ENCODE peak calls at places on chromosomes 6 and 20, in four cellular contexts. T is DND-41; I is cardiac muscle cell; B is naive thymus-derived CD4-positive, alpha-beta T cell. V is an unnamed sample. For H3K4me1, the result is how much of the 10 kb centered on the place peaks cover.

GRCh38 chr6:136408205-136408604 is 118.6 kb upstream of the BCLAF1 start:
- DNase-seq in I (peak), T (no peak), B (no peak), V (no peak)

GRCh38 chr6:10375391-10375969 is 39.4 kb downstream of the TFAP2A start:
- DNase-seq in B (no peak), I (no peak), T (no peak), V (no peak)

GRCh38 chr6:20620043-20620442 is 85.8 kb downstream of the CDKAL1 start:
- DNase-seq in I (peak), T (no peak), B (no peak), V (no peak)

GRCh38 chr6:80022803-80023202 is 18.4 kb downstream of the TTK start:
- DNase-seq in B (no peak), I (peak), T (no peak), V (no peak)

GRCh38 chr20:44014807-44015732 is 100.4 kb downstream of the TOX2 start:
- DNase-seq in B (no peak), T (no peak), I (peak), V (no peak)

GRCh38 chr6:112311950-112312547 is 35.1 kb upstream of the RFPL4B start:
- DNase-seq in I (peak), T (no peak), B (peak), V (no peak)

GRCh38 chr20:3785240-3786125 is 1.1 kb downstream of the CENPB start:
- DNase-seq in B (no peak), T (no peak), I (no peak), V (no peak)

GRCh38 chr6:3162067-3162497 is 4.7 kb upstream of the TUBB2A start:
- DNase-seq in I (peak), T (no peak), B (no peak), V (no peak)

GRCh38 chr6:39882567-39882953 is 51.7 kb downstream of the MOCS1 start:
- DNase-seq in T (no peak), B (no peak), I (peak), V (no peak)

GRCh38 chr6:42276008-42276890 is 58.6 kb upstream of the MRPS10 start:
- DNase-seq in T (no peak), B (no peak), I (peak), V (no peak)

GRCh38 chr6:40996591-40997247 is 42.3 kb downstream of the UNC5CL start:
- DNase-seq in B (no peak), I (peak), T (no peak), V (no peak)

GRCh38 chr20:16313917-16314316 is 259.3 kb downstream of the KIF16B start:
- DNase-seq in B (no peak), I (no peak), T (no peak), V (no peak)

GRCh38 chr6:13425971-13426931 is 61.1 kb downstream of the GFOD1 start:
- DNase-seq in I (peak), B (no peak), T (no peak), V (no peak)

GRCh38 chr6:3456794-3457709 is at the start of gene SLC22A23:
- DNase-seq in T (peak), I (peak), B (peak), V (peak)

GRCh38 chr20:54475334-54476287 is at the start of gene DOK5:
- DNase-seq in T (no peak), I (peak), B (no peak), V (no peak)

GRCh38 chr20:63351811-63352591 is 9.1 kb downstream of the CHRNA4 start:
- DNase-seq in T (no peak), I (no peak), B (no peak), V (no peak)

GRCh38 chr20:44153636-44154043 is 33.3 kb downstream of the JPH2 start:
- DNase-seq in B (peak), T (no peak), I (peak), V (peak)

GRCh38 chr6:63649847-63650265 is 14.3 kb downstream of the PHF3 start:
- DNase-seq in T (no peak), B (no peak), I (no peak), V (no peak)

GRCh38 chr6:131430531-131430930 is 142.5 kb upstream of the ARG1 start:
- DNase-seq in T (no peak), B (no peak), I (no peak), V (no peak)

GRCh38 chr6:130900913-130901312 is 73.7 kb downstream of the SMLR1 start:
- DNase-seq in T (no peak), B (no peak), I (peak), V (no peak)

GRCh38 chr20:407953-408842 is at the start of gene RBCK1:
- DNase-seq in I (peak), B (peak), T (peak), V (peak)

GRCh38 chr20:58722379-58722778 is 29.8 kb downstream of the NPEPL1 start:
- DNase-seq in B (no peak), I (no peak), T (no peak), V (no peak)

GRCh38 chr6:126788961-126789365 is 329.5 kb upstream of the RSPO3 start:
- DNase-seq in B (no peak), I (no peak), T (no peak), V (no peak)

GRCh38 chr6:56913276-56914138 is 41.4 kb upstream of the BEND6 start:
- DNase-seq in B (no peak), I (peak), T (no peak), V (no peak)

GRCh38 chr20:62321521-62321948 is 18.7 kb downstream of the ADRM1 start:
- DNase-seq in T (no peak), B (no peak), I (no peak), V (no peak)

GRCh38 chr20:44650777-44651493 is 564 bp downstream of the ADA start:
- DNase-seq in I (peak), B (no peak), T (peak), V (no peak)

GRCh38 chr6:25027221-25027916 is 91.6 kb upstream of the RIPOR2 start:
- DNase-seq in I (no peak), B (peak), T (peak), V (peak)

GRCh38 chr6:3265671-3266070 is 6.9 kb downstream of the PSMG4 start:
- DNase-seq in T (no peak), B (no peak), I (no peak), V (no peak)

GRCh38 chr6:107657755-107658461 is 166.2 kb downstream of the SCML4 start:
- DNase-seq in T (peak), I (peak), B (peak), V (peak)

GRCh38 chr6:16681260-16681873 is 79.9 kb downstream of the ATXN1 start:
- DNase-seq in B (no peak), T (no peak), I (peak), V (no peak)

GRCh38 chr6:2221724-2222274 is 23.6 kb downstream of the GMDS start:
- DNase-seq in B (no peak), I (no peak), T (no peak), V (no peak)

GRCh38 chr6:50264995-50265571 is 215.4 kb upstream of the DEFB112 start:
- DNase-seq in B (no peak), T (no peak), I (no peak), V (no peak)

GRCh38 chr6:51021171-51021570 is 202.5 kb downstream of the TFAP2B start:
- DNase-seq in I (no peak), B (no peak), T (no peak), V (no peak)

GRCh38 chr20:17680836-17681740 is 954 bp downstream of the RRBP1 start:
- DNase-seq in B (peak), I (peak), T (peak), V (peak)

GRCh38 chr20:49385471-49385870 is 97.0 kb downstream of the KCNB1 start:
- DNase-seq in T (peak), B (no peak), I (peak), V (no peak)

GRCh38 chr6:100761841-100762240 is 119.3 kb downstream of the ASCC3 start:
- DNase-seq in B (no peak), I (no peak), T (no peak), V (no peak)

GRCh38 chr6:168238159-168238887 is 81.3 kb downstream of the DACT2 start:
- DNase-seq in T (no peak), I (peak), B (no peak), V (no peak)

GRCh38 chr6:168181776-168182765 is 103.1 kb upstream of the FRMD1 start:
- DNase-seq in T (no peak), I (no peak), B (no peak), V (no peak)

GRCh38 chr6:55014321-55015088 is 159.8 kb upstream of the HCRTR2 start:
- DNase-seq in I (no peak), T (no peak), B (no peak), V (no peak)

GRCh38 chr6:11975353-11975977 is 36.6 kb upstream of the HIVEP1 start:
- DNase-seq in T (no peak), B (no peak), I (no peak), V (peak)

GRCh38 chr20:50837532-50838321 is 42.9 kb downstream of the BCAS4 start:
- DNase-seq in B (no peak), I (peak), T (no peak), V (no peak)

GRCh38 chr20:50838707-50839385 is 44.0 kb downstream of the BCAS4 start:
- DNase-seq in T (no peak), I (no peak), B (no peak), V (no peak)

GRCh38 chr20:50842821-50843220 is 48.0 kb downstream of the BCAS4 start:
- DNase-seq in T (no peak), B (no peak), I (no peak), V (no peak)

GRCh38 chr20:50834599-50835005 is 39.7 kb downstream of the BCAS4 start:
- DNase-seq in B (no peak), I (peak), T (no peak), V (no peak)

DNA sequence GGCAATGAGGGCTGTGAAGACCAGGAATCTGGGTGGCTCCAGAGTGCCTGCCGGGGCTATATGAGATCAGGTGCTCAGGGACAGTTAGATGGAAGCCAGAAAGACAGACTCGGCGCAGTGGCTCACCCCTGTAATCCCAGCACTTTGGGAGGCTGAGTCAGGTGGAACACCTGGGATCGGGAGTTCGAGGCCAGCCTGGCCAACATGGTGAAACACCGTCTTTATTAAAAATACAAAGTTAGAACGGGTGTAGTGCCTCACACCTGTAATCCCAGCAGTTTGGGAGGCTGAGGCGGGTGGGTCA is 43.4 kb downstream of the BCAS4 start:
- DNase-seq in B (no peak), T (no peak), I (no peak), V (no peak)
- H3K27ac ChIP-seq in B (no peak), T (no peak), I (no peak), V (no peak)

GRCh38 chr6:414447-414846 is 22.9 kb downstream of the IRF4 start:
- DNase-seq in T (no peak), I (no peak), B (no peak), V (no peak)

GRCh38 chr6:409370-409972 is 17.9 kb downstream of the IRF4 start:
- DNase-seq in I (no peak), B (no peak), T (no peak), V (no peak)

GRCh38 chr6:410555-411395 is 19.2 kb downstream of the IRF4 start:
- DNase-seq in B (no peak), I (no peak), T (no peak), V (no peak)

GRCh38 chr6:412146-412886 is 20.8 kb downstream of the IRF4 start:
- DNase-seq in I (no peak), B (no peak), T (no peak), V (no peak)

DNA sequence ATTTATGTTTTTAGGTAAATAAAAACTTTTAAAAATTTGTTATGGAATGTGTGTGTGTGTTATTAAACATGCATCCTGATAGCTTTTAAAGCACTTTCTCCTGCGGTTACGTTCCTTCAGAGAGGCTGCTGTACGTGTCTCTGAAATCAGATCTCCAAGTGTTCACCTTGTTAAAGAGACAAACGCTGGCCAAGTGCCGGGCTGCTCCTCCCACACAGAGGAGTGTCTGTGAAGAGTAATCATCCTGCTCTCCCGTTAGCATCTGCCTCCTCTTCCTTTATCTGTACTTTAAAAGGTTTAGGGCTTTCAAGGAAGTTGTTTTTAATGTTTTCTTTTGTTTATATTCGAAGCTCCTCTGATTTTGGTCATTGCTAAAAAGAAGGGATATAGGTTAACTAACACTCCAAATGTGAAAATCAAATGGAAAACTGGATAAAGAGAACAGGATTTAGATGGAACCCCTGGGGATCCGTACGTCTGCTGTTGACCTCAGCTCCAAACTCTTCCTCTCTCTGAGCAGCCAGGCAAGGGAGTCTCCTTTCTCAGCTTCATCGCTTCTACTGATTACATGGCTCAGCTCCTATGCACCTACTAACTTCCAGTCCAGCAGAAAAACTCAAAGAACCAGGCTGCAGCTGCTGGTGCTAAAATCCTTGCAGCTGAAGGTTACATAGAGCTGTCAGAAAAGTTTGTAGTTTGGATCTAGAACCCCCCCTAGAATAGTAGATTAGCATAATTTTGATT is 20.0 kb downstream of the IRF4 start:
- DNase-seq in B (no peak), T (no peak), I (no peak), V (no peak)
- H3K4me1 ChIP-seq in B (under half), T (under half), I (under half), V (under half)

DNA sequence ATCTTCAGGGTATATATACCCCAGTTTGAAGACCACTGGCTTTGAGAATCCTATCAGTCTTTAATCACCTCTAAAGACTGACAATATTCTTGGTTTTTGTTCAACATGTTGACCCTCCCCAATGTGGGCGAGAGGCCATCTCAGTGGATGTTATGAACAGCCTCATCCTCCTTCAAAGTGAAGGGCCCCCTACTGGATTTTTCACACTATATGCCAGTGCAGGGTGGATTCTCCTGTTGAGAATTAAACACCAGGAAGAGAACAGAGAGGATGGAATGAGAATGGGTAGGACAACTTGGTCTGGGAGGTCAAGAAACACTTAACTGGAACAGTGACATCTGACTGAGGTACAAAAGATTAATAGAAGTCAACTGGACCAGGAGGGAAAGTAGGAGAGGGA is 327.1 kb downstream of the MAFB start:
- DNase-seq in B (no peak), I (no peak), T (no peak), V (no peak)
- H3K27ac ChIP-seq in B (no peak), I (no peak), T (no peak), V (no peak)

DNA sequence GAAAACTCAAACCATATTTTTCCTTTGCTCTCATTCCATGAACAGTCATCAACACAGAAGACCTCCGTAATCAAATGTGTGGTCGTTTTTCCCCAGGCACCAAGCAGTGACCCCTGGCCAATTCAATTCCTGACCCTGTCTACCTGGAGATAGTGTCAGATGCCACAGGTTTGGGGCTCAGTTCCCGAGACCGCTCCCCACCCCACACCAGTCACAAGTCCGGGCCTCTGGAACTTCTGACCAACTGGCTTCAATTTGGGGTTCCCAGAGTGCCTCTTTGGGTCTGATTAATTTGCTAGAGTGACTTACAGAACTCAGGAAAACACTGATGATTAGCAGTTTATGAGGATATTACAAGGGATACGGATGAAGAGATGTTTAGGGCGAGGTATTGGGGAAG is 6.0 kb downstream of the IGF2R start:
- DNase-seq in T (no peak), I (no peak), B (no peak), V (no peak)
- H3K4me1 ChIP-seq in T (half or more), I (half or more), B (half or more), V (half or more)

DNA sequence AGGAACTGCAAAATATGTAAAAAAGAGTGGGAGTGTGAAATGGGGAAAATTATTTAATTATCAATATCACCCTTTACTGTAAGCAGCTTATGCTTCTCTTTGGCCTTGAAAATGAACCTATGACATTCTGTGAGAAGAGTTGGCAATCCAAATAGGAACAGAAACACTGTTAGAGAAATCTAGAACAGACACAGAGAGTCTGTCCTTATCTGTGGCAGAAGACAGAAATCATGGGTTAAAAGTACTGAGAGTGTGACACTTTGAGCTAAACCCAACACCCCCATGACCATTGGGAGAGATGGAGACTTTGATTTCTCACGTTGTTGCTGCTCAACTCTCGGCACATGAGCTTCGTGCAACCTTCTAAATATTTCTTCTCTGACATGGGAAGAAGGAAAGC is 49.2 kb upstream of the NOX3 start:
- DNase-seq in I (no peak), T (no peak), B (no peak), V (no peak)
- H3K27ac ChIP-seq in I (no peak), T (no peak), B (no peak), V (no peak)

DNA sequence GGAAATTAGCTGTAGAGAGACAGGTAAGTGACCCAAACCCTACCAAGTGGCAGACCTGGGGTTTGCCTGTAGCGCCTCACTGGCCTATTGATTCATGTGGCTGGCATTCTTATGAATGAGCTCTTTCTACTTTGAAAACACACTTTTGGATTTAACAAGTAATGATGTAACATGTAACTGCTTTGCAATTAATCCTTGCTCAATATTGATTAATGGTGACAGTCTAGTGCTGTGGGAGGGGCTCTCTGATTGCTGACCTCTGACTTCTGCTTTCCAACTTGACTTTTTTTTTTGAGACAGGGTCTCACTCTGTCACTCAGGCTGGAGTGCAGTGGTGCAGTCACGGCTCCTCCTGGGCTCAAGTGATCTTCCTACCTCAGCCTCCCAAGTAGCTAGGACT is 82.7 kb downstream of the TIAM2 start:
- DNase-seq in T (no peak), B (no peak), I (no peak), V (no peak)
- H3K4me1 ChIP-seq in T (under half), B (under half), I (under half), V (under half)

GRCh38 chr6:43676962-43677606 is 10.5 kb downstream of the MRPS18A start:
- DNase-seq in B (no peak), T (no peak), I (no peak), V (no peak)
- H3K27ac ChIP-seq in B (no peak), T (no peak), I (no peak), V (no peak)

GRCh38 chr6:116105247-116105646 is 4.6 kb downstream of the NT5DC1 start:
- DNase-seq in I (no peak), T (no peak), B (no peak), V (no peak)
- H3K4me1 ChIP-seq in I (under half), T (under half), B (under half), V (under half)

DNA sequence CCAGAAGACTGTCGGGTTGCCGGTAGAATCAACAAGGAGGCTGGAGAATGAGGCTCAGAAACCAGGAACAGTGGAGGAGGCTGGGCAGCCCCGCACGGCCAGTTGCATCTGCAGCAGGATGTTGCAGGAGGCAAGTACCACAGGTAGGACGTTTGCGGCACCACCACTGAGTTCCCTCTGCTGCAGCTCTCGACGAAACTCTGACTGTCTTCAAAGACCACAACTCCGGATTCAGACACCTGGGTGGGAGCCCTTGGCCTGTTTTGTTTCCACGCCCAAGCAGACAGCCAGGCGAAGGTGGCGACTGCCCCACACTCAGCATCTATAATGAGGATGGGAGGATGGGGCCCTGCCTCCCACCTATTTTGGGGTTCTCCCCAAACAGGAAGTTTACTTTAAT is 218.2 kb downstream of the ZDHHC14 start:
- DNase-seq in T (no peak), B (no peak), I (no peak), V (no peak)
- H3K27ac ChIP-seq in T (no peak), B (no peak), I (no peak), V (no peak)